ENCODE peak calls at places on chromosome 22, in six cellular contexts. One of them, this sample, is unnamed.

GRCh38 chr22:50436841-50437341 is 37.9 kb downstream of the SBF1 start:
- DNase-seq in ACHN: no peak
- DNase-seq in left ventricle myocardium inferior: no peak
- DNase-seq in stimulated activated naive B cell treated with anti-CD40 and anti-IgM and Interleukin-4, amounts not matched to agents 10 μg/mL and 1 μg/mL and 100 μg/mL, for 72 hours: no peak
- DNase-seq in coronary artery: no peak
- DNase-seq in EH: no peak
- DNase-seq in this sample: no peak

GRCh38 chr22:33803371-33803770 is 116.9 kb downstream of the LARGE1 start:
- DNase-seq in stimulated activated naive B cell treated with anti-CD40 and anti-IgM and Interleukin-4, amounts not matched to agents 10 μg/mL and 1 μg/mL and 100 μg/mL, for 72 hours: no peak
- DNase-seq in ACHN: no peak
- DNase-seq in coronary artery: no peak
- DNase-seq in EH: peak
- DNase-seq in left ventricle myocardium inferior: no peak
- DNase-seq in this sample: no peak

GRCh38 chr22:26045855-26046254 is 123.4 kb upstream of the SEZ6L start:
- DNase-seq in stimulated activated naive B cell treated with anti-CD40 and anti-IgM and Interleukin-4, amounts not matched to agents 10 μg/mL and 1 μg/mL and 100 μg/mL, for 72 hours: no peak
- DNase-seq in ACHN: no peak
- DNase-seq in EH: no peak
- DNase-seq in coronary artery: no peak
- DNase-seq in left ventricle myocardium inferior: no peak
- DNase-seq in this sample: no peak

GRCh38 chr22:49881856-49882255 is 28.2 kb downstream of the ZBED4 start:
- DNase-seq in EH: no peak
- DNase-seq in ACHN: no peak
- DNase-seq in coronary artery: no peak
- DNase-seq in left ventricle myocardium inferior: no peak
- DNase-seq in stimulated activated naive B cell treated with anti-CD40 and anti-IgM and Interleukin-4, amounts not matched to agents 10 μg/mL and 1 μg/mL and 100 μg/mL, for 72 hours: no peak
- DNase-seq in this sample: no peak

GRCh38 chr22:39169797-39170466 is 17.5 kb upstream of the CBX7 start:
- DNase-seq in stimulated activated naive B cell treated with anti-CD40 and anti-IgM and Interleukin-4, amounts not matched to agents 10 μg/mL and 1 μg/mL and 100 μg/mL, for 72 hours: no peak
- DNase-seq in EH: no peak
- DNase-seq in coronary artery: no peak
- DNase-seq in ACHN: no peak
- DNase-seq in left ventricle myocardium inferior: no peak
- DNase-seq in this sample: no peak

GRCh38 chr22:48440176-48440575 is 1387.5 kb downstream of the BRD1 start:
- DNase-seq in stimulated activated naive B cell treated with anti-CD40 and anti-IgM and Interleukin-4, amounts not matched to agents 10 μg/mL and 1 μg/mL and 100 μg/mL, for 72 hours: no peak
- DNase-seq in coronary artery: no peak
- DNase-seq in ACHN: no peak
- DNase-seq in left ventricle myocardium inferior: no peak
- DNase-seq in EH: no peak
- DNase-seq in this sample: no peak

GRCh38 chr22:30038219-30038618 is 42.0 kb upstream of the HORMAD2 start:
- DNase-seq in ACHN: peak
- DNase-seq in left ventricle myocardium inferior: no peak
- DNase-seq in coronary artery: no peak
- DNase-seq in stimulated activated naive B cell treated with anti-CD40 and anti-IgM and Interleukin-4, amounts not matched to agents 10 μg/mL and 1 μg/mL and 100 μg/mL, for 72 hours: no peak
- DNase-seq in EH: peak
- DNase-seq in this sample: no peak

GRCh38 chr22:24155597-24156145 is 25.6 kb upstream of the SUSD2 start:
- DNase-seq in EH: peak
- DNase-seq in coronary artery: peak
- DNase-seq in ACHN: peak
- DNase-seq in stimulated activated naive B cell treated with anti-CD40 and anti-IgM and Interleukin-4, amounts not matched to agents 10 μg/mL and 1 μg/mL and 100 μg/mL, for 72 hours: peak
- DNase-seq in left ventricle myocardium inferior: peak
- DNase-seq in this sample: no peak

GRCh38 chr22:38638216-38638615 is 18.0 kb downstream of the FAM227A start:
- DNase-seq in stimulated activated naive B cell treated with anti-CD40 and anti-IgM and Interleukin-4, amounts not matched to agents 10 μg/mL and 1 μg/mL and 100 μg/mL, for 72 hours: no peak
- DNase-seq in coronary artery: no peak
- DNase-seq in left ventricle myocardium inferior: no peak
- DNase-seq in ACHN: no peak
- DNase-seq in EH: no peak
- DNase-seq in this sample: no peak

GRCh38 chr22:41857860-41858199 is 24.9 kb downstream of the SREBF2 start:
- DNase-seq in ACHN: no peak
- DNase-seq in EH: no peak
- DNase-seq in coronary artery: no peak
- DNase-seq in stimulated activated naive B cell treated with anti-CD40 and anti-IgM and Interleukin-4, amounts not matched to agents 10 μg/mL and 1 μg/mL and 100 μg/mL, for 72 hours: no peak
- DNase-seq in left ventricle myocardium inferior: no peak
- DNase-seq in this sample: no peak

GRCh38 chr22:41862530-41863266 is 29.8 kb downstream of the SREBF2 start:
- DNase-seq in stimulated activated naive B cell treated with anti-CD40 and anti-IgM and Interleukin-4, amounts not matched to agents 10 μg/mL and 1 μg/mL and 100 μg/mL, for 72 hours: peak
- DNase-seq in coronary artery: no peak
- DNase-seq in left ventricle myocardium inferior: no peak
- DNase-seq in EH: peak
- DNase-seq in ACHN: no peak
- DNase-seq in this sample: no peak

GRCh38 chr22:31302021-31302420 is 9.7 kb upstream of the PIK3IP1 start:
- DNase-seq in ACHN: no peak
- DNase-seq in coronary artery: no peak
- DNase-seq in left ventricle myocardium inferior: no peak
- DNase-seq in stimulated activated naive B cell treated with anti-CD40 and anti-IgM and Interleukin-4, amounts not matched to agents 10 μg/mL and 1 μg/mL and 100 μg/mL, for 72 hours: no peak
- DNase-seq in EH: no peak
- DNase-seq in this sample: peak

GRCh38 chr22:45204751-45205623 is 35.7 kb downstream of the KIAA0930 start:
- DNase-seq in ACHN: no peak
- DNase-seq in EH: no peak
- DNase-seq in stimulated activated naive B cell treated with anti-CD40 and anti-IgM and Interleukin-4, amounts not matched to agents 10 μg/mL and 1 μg/mL and 100 μg/mL, for 72 hours: no peak
- DNase-seq in left ventricle myocardium inferior: no peak
- DNase-seq in coronary artery: no peak
- DNase-seq in this sample: no peak

GRCh38 chr22:38925571-38926041 is 31.8 kb upstream of the APOBEC3A start:
- DNase-seq in EH: peak
- DNase-seq in left ventricle myocardium inferior: no peak
- DNase-seq in stimulated activated naive B cell treated with anti-CD40 and anti-IgM and Interleukin-4, amounts not matched to agents 10 μg/mL and 1 μg/mL and 100 μg/mL, for 72 hours: no peak
- DNase-seq in coronary artery: no peak
- DNase-seq in ACHN: peak
- DNase-seq in this sample: no peak

GRCh38 chr22:44089717-44090570 is 65.8 kb downstream of the PARVB start:
- DNase-seq in stimulated activated naive B cell treated with anti-CD40 and anti-IgM and Interleukin-4, amounts not matched to agents 10 μg/mL and 1 μg/mL and 100 μg/mL, for 72 hours: no peak
- DNase-seq in left ventricle myocardium inferior: no peak
- DNase-seq in coronary artery: no peak
- DNase-seq in EH: no peak
- DNase-seq in ACHN: no peak
- DNase-seq in this sample: no peak

GRCh38 chr22:20102203-20102780 is 13.6 kb upstream of the RANBP1 start:
- DNase-seq in EH: no peak
- DNase-seq in ACHN: no peak
- DNase-seq in stimulated activated naive B cell treated with anti-CD40 and anti-IgM and Interleukin-4, amounts not matched to agents 10 μg/mL and 1 μg/mL and 100 μg/mL, for 72 hours: no peak
- DNase-seq in coronary artery: no peak
- DNase-seq in left ventricle myocardium inferior: no peak
- DNase-seq in this sample: no peak

GRCh38 chr22:20761536-20761935 is 12.4 kb upstream of the SERPIND1 start:
- DNase-seq in coronary artery: no peak
- DNase-seq in left ventricle myocardium inferior: no peak
- DNase-seq in stimulated activated naive B cell treated with anti-CD40 and anti-IgM and Interleukin-4, amounts not matched to agents 10 μg/mL and 1 μg/mL and 100 μg/mL, for 72 hours: no peak
- DNase-seq in EH: peak
- DNase-seq in ACHN: no peak
- DNase-seq in this sample: no peak

This sample was measured in vagina.